ENCODE peak calls at places on chromosomes 2 and 18, in four cellular contexts. One of them, this sample, is unnamed.

GRCh38 chr2:173571021-173571821 is 216.5 kb downstream of the CDCA7 start:
- DNase-seq in CD8-positive, alpha-beta memory T cell: no peak
- DNase-seq in Peyer's patch: no peak
- DNase-seq in stomach: no peak
- DNase-seq in this sample: peak; percentile 79

GRCh38 chr2:149679286-149679685 is 91.7 kb upstream of the MMADHC start:
- DNase-seq in CD8-positive, alpha-beta memory T cell: no peak
- DNase-seq in Peyer's patch: no peak
- DNase-seq in stomach: no peak
- DNase-seq in this sample: no peak

GRCh38 chr2:74014813-74015212 is 30.1 kb downstream of the TET3 start:
- DNase-seq in CD8-positive, alpha-beta memory T cell: no peak
- DNase-seq in stomach: no peak
- DNase-seq in Peyer's patch: peak; percentile 28
- DNase-seq in this sample: no peak

GRCh38 chr18:3186678-3187658 is 32.8 kb downstream of the MYOM1 start:
- DNase-seq in CD8-positive, alpha-beta memory T cell: no peak
- DNase-seq in Peyer's patch: no peak
- DNase-seq in stomach: no peak
- DNase-seq in this sample: peak; percentile 63

GRCh38 chr2:240981871-240982800 is 16.3 kb upstream of the SNED1 start:
- DNase-seq in Peyer's patch: no peak
- DNase-seq in stomach: no peak
- DNase-seq in CD8-positive, alpha-beta memory T cell: no peak
- DNase-seq in this sample: no peak

GRCh38 chr2:160417745-160418397 is 75.7 kb downstream of the RBMS1 start:
- DNase-seq in Peyer's patch: no peak
- DNase-seq in stomach: no peak
- DNase-seq in CD8-positive, alpha-beta memory T cell: no peak
- DNase-seq in this sample: peak; percentile 76

GRCh38 chr2:164897521-164898260 is 56.1 kb upstream of the COBLL1 start:
- DNase-seq in CD8-positive, alpha-beta memory T cell: no peak
- DNase-seq in stomach: no peak
- DNase-seq in Peyer's patch: no peak
- DNase-seq in this sample: peak; percentile 29

GRCh38 chr2:41782306-41783158 is 265.3 kb upstream of the PKDCC start:
- DNase-seq in CD8-positive, alpha-beta memory T cell: peak; percentile 10
- DNase-seq in Peyer's patch: peak; percentile 56
- DNase-seq in stomach: no peak
- DNase-seq in this sample: peak; percentile 35

GRCh38 chr2:65661980-65662653 is 229.7 kb upstream of the SPRED2 start:
- DNase-seq in Peyer's patch: no peak
- DNase-seq in stomach: no peak
- DNase-seq in CD8-positive, alpha-beta memory T cell: no peak
- DNase-seq in this sample: no peak

GRCh38 chr2:20989404-20989803 is 54.5 kb downstream of the APOB start:
- DNase-seq in stomach: no peak
- DNase-seq in Peyer's patch: no peak
- DNase-seq in CD8-positive, alpha-beta memory T cell: no peak
- DNase-seq in this sample: no peak

GRCh38 chr2:69271831-69272257 is 115.2 kb downstream of the GFPT1 start:
- DNase-seq in Peyer's patch: no peak
- DNase-seq in CD8-positive, alpha-beta memory T cell: no peak
- DNase-seq in stomach: no peak
- DNase-seq in this sample: no peak

GRCh38 chr2:74865770-74866674 is 32.1 kb downstream of the HK2 start:
- DNase-seq in stomach: no peak
- DNase-seq in CD8-positive, alpha-beta memory T cell: no peak
- DNase-seq in Peyer's patch: no peak
- DNase-seq in this sample: no peak

GRCh38 chr2:105541189-105542050 is 142.6 kb upstream of the FHL2 start:
- DNase-seq in Peyer's patch: no peak
- DNase-seq in stomach: no peak
- DNase-seq in CD8-positive, alpha-beta memory T cell: no peak
- DNase-seq in this sample: no peak

GRCh38 chr2:64640153-64641044 is 13.3 kb downstream of the SERTAD2 start:
- DNase-seq in stomach: no peak
- DNase-seq in CD8-positive, alpha-beta memory T cell: no peak
- DNase-seq in Peyer's patch: no peak
- DNase-seq in this sample: peak; percentile 64

GRCh38 chr2:98822301-98823164 is 91.6 kb upstream of the MGAT4A start:
- DNase-seq in stomach: peak; percentile 40
- DNase-seq in CD8-positive, alpha-beta memory T cell: peak; percentile 39
- DNase-seq in Peyer's patch: peak; percentile 73
- DNase-seq in this sample: no peak

GRCh38 chr2:22934789-22935188 is 450.2 kb upstream of the KLHL29 start:
- DNase-seq in Peyer's patch: no peak
- DNase-seq in stomach: no peak
- DNase-seq in CD8-positive, alpha-beta memory T cell: no peak
- DNase-seq in this sample: no peak

GRCh38 chr2:12728221-12728777 is 11.6 kb downstream of the TRIB2 start:
- DNase-seq in stomach: no peak
- DNase-seq in CD8-positive, alpha-beta memory T cell: peak; percentile 26
- DNase-seq in Peyer's patch: peak; percentile 85
- DNase-seq in this sample: no peak

GRCh38 chr2:231228223-231228622 is 29.8 kb downstream of the ARMC9 start:
- DNase-seq in CD8-positive, alpha-beta memory T cell: no peak
- DNase-seq in Peyer's patch: peak; percentile 77
- DNase-seq in stomach: no peak
- DNase-seq in this sample: no peak

GRCh38 chr2:163664610-163665009 is 71.2 kb downstream of the FIGN start:
- DNase-seq in CD8-positive, alpha-beta memory T cell: no peak
- DNase-seq in stomach: no peak
- DNase-seq in Peyer's patch: no peak
- DNase-seq in this sample: no peak

GRCh38 chr2:74301262-74301661 is 42.0 kb downstream of the SLC4A5 start:
- DNase-seq in stomach: no peak
- DNase-seq in Peyer's patch: no peak
- DNase-seq in CD8-positive, alpha-beta memory T cell: no peak
- DNase-seq in this sample: no peak

GRCh38 chr2:8633735-8634313 is 48.0 kb upstream of the ID2 start:
- DNase-seq in Peyer's patch: no peak
- DNase-seq in stomach: no peak
- DNase-seq in CD8-positive, alpha-beta memory T cell: no peak
- DNase-seq in this sample: no peak

GRCh38 chr2:42249887-42250286 is 80.7 kb downstream of the EML4 start:
- DNase-seq in CD8-positive, alpha-beta memory T cell: no peak
- DNase-seq in Peyer's patch: no peak
- DNase-seq in stomach: no peak
- DNase-seq in this sample: no peak

GRCh38 chr2:161223139-161223732 is 63.0 kb downstream of the TANK start:
- DNase-seq in Peyer's patch: no peak
- DNase-seq in CD8-positive, alpha-beta memory T cell: no peak
- DNase-seq in stomach: no peak
- DNase-seq in this sample: peak; percentile 28

GRCh38 chr18:45254683-45255082 is 360.6 kb upstream of the SLC14A2 start:
- DNase-seq in Peyer's patch: no peak
- DNase-seq in stomach: no peak
- DNase-seq in CD8-positive, alpha-beta memory T cell: no peak
- DNase-seq in this sample: no peak

GRCh38 chr18:4755848-4756247 is 300.7 kb upstream of the DLGAP1 start:
- DNase-seq in stomach: no peak
- DNase-seq in CD8-positive, alpha-beta memory T cell: no peak
- DNase-seq in Peyer's patch: no peak
- DNase-seq in this sample: no peak

GRCh38 chr2:108268001-108268400 is 20.7 kb upstream of the SULT1C2 start:
- DNase-seq in Peyer's patch: no peak
- DNase-seq in stomach: no peak
- DNase-seq in CD8-positive, alpha-beta memory T cell: no peak
- DNase-seq in this sample: no peak

GRCh38 chr2:241225983-241226382 is 37.5 kb downstream of the ANO7 start:
- DNase-seq in Peyer's patch: no peak
- DNase-seq in CD8-positive, alpha-beta memory T cell: no peak
- DNase-seq in stomach: no peak
- DNase-seq in this sample: no peak

GRCh38 chr2:172445851-172446250 is 18.5 kb downstream of the ITGA6 start:
- DNase-seq in stomach: no peak
- DNase-seq in Peyer's patch: no peak
- DNase-seq in CD8-positive, alpha-beta memory T cell: no peak
- DNase-seq in this sample: no peak

GRCh38 chr18:9321017-9321452 is 13.5 kb upstream of the TWSG1 start:
- DNase-seq in CD8-positive, alpha-beta memory T cell: no peak
- DNase-seq in Peyer's patch: no peak
- DNase-seq in stomach: no peak
- DNase-seq in this sample: no peak

GRCh38 chr2:3168230-3168891 is 209.3 kb downstream of the EIPR1 start:
- DNase-seq in CD8-positive, alpha-beta memory T cell: no peak
- DNase-seq in Peyer's patch: no peak
- DNase-seq in stomach: no peak
- DNase-seq in this sample: no peak

GRCh38 chr18:13612111-13612997 is 114.0 kb downstream of the FAM210A start:
- DNase-seq in CD8-positive, alpha-beta memory T cell: peak; percentile 71
- DNase-seq in Peyer's patch: peak; percentile 95
- DNase-seq in stomach: peak; percentile 44
- DNase-seq in this sample: no peak

GRCh38 chr2:145524836-145525235 is 1004.9 kb upstream of the ZEB2 start:
- DNase-seq in stomach: no peak
- DNase-seq in Peyer's patch: no peak
- DNase-seq in CD8-positive, alpha-beta memory T cell: no peak
- DNase-seq in this sample: no peak

GRCh38 chr2:127790694-127791529 is 20.1 kb downstream of the WDR33 start:
- DNase-seq in stomach: no peak
- DNase-seq in CD8-positive, alpha-beta memory T cell: no peak
- DNase-seq in Peyer's patch: no peak
- DNase-seq in this sample: no peak

GRCh38 chr18:76895498-76895897 is 73.1 kb downstream of the ZNF236 start:
- DNase-seq in Peyer's patch: no peak
- DNase-seq in CD8-positive, alpha-beta memory T cell: no peak
- DNase-seq in stomach: no peak
- DNase-seq in this sample: no peak
- H3K4me3 ChIP-seq in Peyer's patch: no peak overlapping the region
- H3K4me3 ChIP-seq in CD8-positive, alpha-beta memory T cell: no peak overlapping the region
- H3K4me3 ChIP-seq in stomach: no peak overlapping the region
- H3K4me3 ChIP-seq in this sample: no peak overlapping the region

GRCh38 chr18:22219568-22220355 is 50.4 kb downstream of the GATA6 start:
- DNase-seq in CD8-positive, alpha-beta memory T cell: no peak
- DNase-seq in Peyer's patch: no peak
- DNase-seq in stomach: no peak
- DNase-seq in this sample: no peak
- H3K27me3 ChIP-seq in CD8-positive, alpha-beta memory T cell: no peaks in the 10 kb centered on the region
- H3K27me3 ChIP-seq in Peyer's patch: no peaks in the 10 kb centered on the region
- H3K27me3 ChIP-seq in stomach: no peaks in the 10 kb centered on the region
- H3K27me3 ChIP-seq in this sample: no peaks in the 10 kb centered on the region

DNA sequence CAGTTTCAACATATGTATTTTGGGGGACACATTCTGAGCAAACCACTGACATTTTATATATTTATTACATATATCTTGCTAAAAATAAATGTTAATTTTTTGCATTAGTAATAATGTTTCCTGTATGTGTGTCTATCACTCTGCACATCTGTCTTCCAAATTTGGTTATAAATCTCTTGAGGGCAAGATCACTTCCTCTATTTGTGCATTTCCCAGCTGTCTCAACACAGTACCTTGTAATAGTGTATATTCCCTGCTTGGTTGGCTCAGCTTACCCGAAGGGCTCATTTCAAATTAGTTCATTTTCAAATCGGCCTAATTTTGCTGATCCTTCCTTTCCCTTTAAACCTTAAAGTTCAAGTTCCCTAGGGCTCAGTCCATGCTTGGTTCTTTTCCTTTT is 617.1 kb upstream of the GYPC start:
- DNase-seq in Peyer's patch: no peak
- DNase-seq in stomach: no peak
- DNase-seq in CD8-positive, alpha-beta memory T cell: no peak
- DNase-seq in this sample: no peak
- H3K4me1 ChIP-seq in Peyer's patch: no peaks in the 10 kb centered on the region
- H3K4me1 ChIP-seq in stomach: no peaks in the 10 kb centered on the region
- H3K4me1 ChIP-seq in CD8-positive, alpha-beta memory T cell: no peaks in the 10 kb centered on the region
- H3K4me1 ChIP-seq in this sample: no peaks in the 10 kb centered on the region

GRCh38 chr18:25327631-25328030 is 24.3 kb downstream of the ZNF521 start:
- DNase-seq in Peyer's patch: no peak
- DNase-seq in CD8-positive, alpha-beta memory T cell: no peak
- DNase-seq in stomach: no peak
- DNase-seq in this sample: no peak

GRCh38 chr18:25321869-25322268 is 30.1 kb downstream of the ZNF521 start:
- DNase-seq in Peyer's patch: no peak
- DNase-seq in CD8-positive, alpha-beta memory T cell: no peak
- DNase-seq in stomach: no peak
- DNase-seq in this sample: no peak

GRCh38 chr18:25322806-25323205 is 29.2 kb downstream of the ZNF521 start:
- DNase-seq in Peyer's patch: no peak
- DNase-seq in stomach: no peak
- DNase-seq in CD8-positive, alpha-beta memory T cell: no peak
- DNase-seq in this sample: no peak

GRCh38 chr18:25329783-25330182 is 22.2 kb downstream of the ZNF521 start:
- DNase-seq in Peyer's patch: no peak
- DNase-seq in CD8-positive, alpha-beta memory T cell: no peak
- DNase-seq in stomach: no peak
- DNase-seq in this sample: no peak

GRCh38 chr18:25326231-25327042 is 25.5 kb downstream of the ZNF521 start:
- DNase-seq in stomach: no peak
- DNase-seq in CD8-positive, alpha-beta memory T cell: no peak
- DNase-seq in Peyer's patch: no peak
- DNase-seq in this sample: no peak
- H3K4me3 ChIP-seq in stomach: no peak overlapping the region
- H3K4me3 ChIP-seq in CD8-positive, alpha-beta memory T cell: no peak overlapping the region
- H3K4me3 ChIP-seq in Peyer's patch: no peak overlapping the region
- H3K4me3 ChIP-seq in this sample: no peak overlapping the region

GRCh38 chr2:29242621-29243375 is 127.6 kb downstream of the CLIP4 start:
- DNase-seq in CD8-positive, alpha-beta memory T cell: no peak
- DNase-seq in Peyer's patch: peak; percentile 27
- DNase-seq in stomach: no peak
- DNase-seq in this sample: no peak
- H3K27me3 ChIP-seq in CD8-positive, alpha-beta memory T cell: no peaks in the 10 kb centered on the region
- H3K27me3 ChIP-seq in Peyer's patch: no peaks in the 10 kb centered on the region
- H3K27me3 ChIP-seq in stomach: no peaks in the 10 kb centered on the region
- H3K27me3 ChIP-seq in this sample: peaks cover 10% of the 10 kb centered on the region

GRCh38 chr2:9660154-9660553 is 29.4 kb upstream of the YWHAQ start:
- DNase-seq in stomach: no peak
- DNase-seq in CD8-positive, alpha-beta memory T cell: no peak
- DNase-seq in Peyer's patch: no peak
- DNase-seq in this sample: no peak

GRCh38 chr2:9657731-9658130 is 26.9 kb upstream of the YWHAQ start:
- DNase-seq in stomach: no peak
- DNase-seq in CD8-positive, alpha-beta memory T cell: no peak
- DNase-seq in Peyer's patch: no peak
- DNase-seq in this sample: peak; percentile 33

GRCh38 chr2:9660781-9661180 is 30.0 kb upstream of the YWHAQ start:
- DNase-seq in stomach: no peak
- DNase-seq in CD8-positive, alpha-beta memory T cell: no peak
- DNase-seq in Peyer's patch: no peak
- DNase-seq in this sample: no peak

GRCh38 chr2:9657083-9657482 is 26.3 kb upstream of the YWHAQ start:
- DNase-seq in stomach: no peak
- DNase-seq in Peyer's patch: no peak
- DNase-seq in CD8-positive, alpha-beta memory T cell: no peak
- DNase-seq in this sample: no peak

DNA sequence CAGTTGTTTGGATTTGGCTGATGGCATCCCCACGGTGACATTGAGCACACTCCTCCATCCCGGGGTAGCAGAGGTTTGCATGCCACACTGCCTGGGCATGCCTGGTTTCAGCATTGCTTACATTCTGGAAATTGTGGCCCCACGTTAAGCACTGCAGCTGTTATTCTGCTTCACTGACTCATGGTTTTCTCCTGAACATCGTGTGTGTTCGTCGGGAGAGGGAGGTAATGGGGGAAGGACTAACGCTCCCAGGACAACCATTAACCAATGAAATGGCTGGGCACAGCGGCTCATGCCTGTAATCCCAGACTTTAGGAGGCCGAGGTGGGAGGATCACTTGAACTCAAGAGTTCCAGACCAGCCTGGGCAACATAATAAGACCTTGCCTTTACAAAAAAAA is 28.2 kb upstream of the YWHAQ start:
- DNase-seq in CD8-positive, alpha-beta memory T cell: no peak
- DNase-seq in Peyer's patch: no peak
- DNase-seq in stomach: no peak
- DNase-seq in this sample: no peak
- H3K4me1 ChIP-seq in CD8-positive, alpha-beta memory T cell: peaks cover 19% of the 10 kb centered on the region
- H3K4me1 ChIP-seq in Peyer's patch: no peaks in the 10 kb centered on the region
- H3K4me1 ChIP-seq in stomach: no peaks in the 10 kb centered on the region
- H3K4me1 ChIP-seq in this sample: peaks cover 27% of the 10 kb centered on the region